ENCODE peak calls at places on chromosomes 16 and 17, in eight cellular contexts. One of them, this sample, is unnamed.

GRCh38 chr17:57484081-57484666 is 227.9 kb downstream of the MSI2 start:
- DNase-seq in ascending aorta: no peak
- DNase-seq in cardiac fibroblast: no peak
- DNase-seq in BJ: no peak
- DNase-seq in HFFc6: peak
- DNase-seq in AG04449: peak
- DNase-seq in GM10248: no peak
- DNase-seq in osteocyte: no peak
- DNase-seq in this sample: no peak

GRCh38 chr17:17837966-17838962 is 1.5 kb upstream of the SREBF1 start:
- DNase-seq in ascending aorta: no peak
- DNase-seq in cardiac fibroblast: peak
- DNase-seq in BJ: no peak
- DNase-seq in HFFc6: peak
- DNase-seq in AG04449: no peak
- DNase-seq in GM10248: no peak
- DNase-seq in osteocyte: peak
- DNase-seq in this sample: no peak

GRCh38 chr17:8412089-8412488 is 14.5 kb upstream of the RNF222 start:
- DNase-seq in ascending aorta: no peak
- DNase-seq in cardiac fibroblast: no peak
- DNase-seq in BJ: no peak
- DNase-seq in HFFc6: no peak
- DNase-seq in AG04449: no peak
- DNase-seq in GM10248: no peak
- DNase-seq in osteocyte: no peak
- DNase-seq in this sample: no peak

GRCh38 chr16:79182618-79183017 is 417.9 kb downstream of the MAF start:
- DNase-seq in ascending aorta: no peak
- DNase-seq in cardiac fibroblast: no peak
- DNase-seq in BJ: peak
- DNase-seq in HFFc6: no peak
- DNase-seq in AG04449: no peak
- DNase-seq in GM10248: no peak
- DNase-seq in osteocyte: no peak
- DNase-seq in this sample: no peak

GRCh38 chr17:31888124-31888523 is 13.4 kb downstream of the UTP6 start:
- DNase-seq in ascending aorta: no peak
- DNase-seq in cardiac fibroblast: no peak
- DNase-seq in BJ: no peak
- DNase-seq in HFFc6: no peak
- DNase-seq in AG04449: no peak
- DNase-seq in GM10248: peak
- DNase-seq in osteocyte: no peak
- DNase-seq in this sample: no peak

GRCh38 chr17:9898812-9899211 is 6.3 kb downstream of the RCVRN start:
- DNase-seq in ascending aorta: no peak
- DNase-seq in cardiac fibroblast: no peak
- DNase-seq in BJ: no peak
- DNase-seq in HFFc6: no peak
- DNase-seq in AG04449: no peak
- DNase-seq in GM10248: no peak
- DNase-seq in osteocyte: no peak
- DNase-seq in this sample: no peak

GRCh38 chr17:27466748-27467375 is 10.6 kb downstream of the KSR1 start:
- DNase-seq in ascending aorta: no peak
- DNase-seq in cardiac fibroblast: no peak
- DNase-seq in BJ: no peak
- DNase-seq in HFFc6: no peak
- DNase-seq in AG04449: no peak
- DNase-seq in GM10248: peak
- DNase-seq in osteocyte: no peak
- DNase-seq in this sample: peak

GRCh38 chr17:74512041-74512440 is 19.2 kb downstream of the CD300LB start:
- DNase-seq in ascending aorta: no peak
- DNase-seq in cardiac fibroblast: peak
- DNase-seq in BJ: no peak
- DNase-seq in HFFc6: no peak
- DNase-seq in AG04449: no peak
- DNase-seq in GM10248: no peak
- DNase-seq in osteocyte: peak
- DNase-seq in this sample: no peak

GRCh38 chr17:73122953-73123605 is 30.6 kb upstream of the SLC39A11 start:
- DNase-seq in ascending aorta: no peak
- DNase-seq in cardiac fibroblast: no peak
- DNase-seq in BJ: no peak
- DNase-seq in HFFc6: no peak
- DNase-seq in AG04449: no peak
- DNase-seq in GM10248: no peak
- DNase-seq in osteocyte: no peak
- DNase-seq in this sample: no peak

GRCh38 chr16:51556694-51557327 is 405.7 kb upstream of the SALL1 start:
- DNase-seq in ascending aorta: no peak
- DNase-seq in cardiac fibroblast: peak
- DNase-seq in BJ: peak
- DNase-seq in HFFc6: peak
- DNase-seq in AG04449: peak
- DNase-seq in GM10248: no peak
- DNase-seq in osteocyte: no peak
- DNase-seq in this sample: no peak

GRCh38 chr17:40168262-40168832 is 8.9 kb upstream of the RAPGEFL1 start:
- DNase-seq in ascending aorta: no peak
- DNase-seq in cardiac fibroblast: peak
- DNase-seq in BJ: no peak
- DNase-seq in HFFc6: peak
- DNase-seq in AG04449: peak
- DNase-seq in GM10248: peak
- DNase-seq in osteocyte: no peak
- DNase-seq in this sample: peak

GRCh38 chr16:6209355-6209930 is 1111.8 kb upstream of the EEF2KMT start:
- DNase-seq in ascending aorta: no peak
- DNase-seq in cardiac fibroblast: no peak
- DNase-seq in BJ: no peak
- DNase-seq in HFFc6: no peak
- DNase-seq in AG04449: no peak
- DNase-seq in GM10248: no peak
- DNase-seq in osteocyte: no peak
- DNase-seq in this sample: no peak

GRCh38 chr17:74213897-74214386 is 571 bp downstream of the TTYH2 start:
- DNase-seq in ascending aorta: no peak
- DNase-seq in cardiac fibroblast: no peak
- DNase-seq in BJ: no peak
- DNase-seq in HFFc6: no peak
- DNase-seq in AG04449: no peak
- DNase-seq in GM10248: no peak
- DNase-seq in osteocyte: no peak
- DNase-seq in this sample: no peak

GRCh38 chr16:57469917-57470470 is 7.5 kb downstream of the POLR2C start:
- DNase-seq in ascending aorta: no peak
- DNase-seq in cardiac fibroblast: no peak
- DNase-seq in BJ: no peak
- DNase-seq in HFFc6: no peak
- DNase-seq in AG04449: no peak
- DNase-seq in GM10248: no peak
- DNase-seq in osteocyte: no peak
- DNase-seq in this sample: no peak

GRCh38 chr17:28745052-28745776 is 1.4 kb downstream of the TRAF4 start:
- DNase-seq in ascending aorta: no peak
- DNase-seq in cardiac fibroblast: peak
- DNase-seq in BJ: no peak
- DNase-seq in HFFc6: no peak
- DNase-seq in AG04449: no peak
- DNase-seq in GM10248: no peak
- DNase-seq in osteocyte: peak
- DNase-seq in this sample: no peak

GRCh38 chr17:57442914-57443571 is 186.7 kb downstream of the MSI2 start:
- DNase-seq in ascending aorta: peak
- DNase-seq in cardiac fibroblast: peak
- DNase-seq in BJ: no peak
- DNase-seq in HFFc6: no peak
- DNase-seq in AG04449: no peak
- DNase-seq in GM10248: no peak
- DNase-seq in osteocyte: no peak
- DNase-seq in this sample: no peak

GRCh38 chr17:17748604-17749003 is 67.3 kb downstream of the RAI1 start:
- DNase-seq in ascending aorta: no peak
- DNase-seq in cardiac fibroblast: no peak
- DNase-seq in BJ: no peak
- DNase-seq in HFFc6: no peak
- DNase-seq in AG04449: no peak
- DNase-seq in GM10248: no peak
- DNase-seq in osteocyte: no peak
- DNase-seq in this sample: no peak

GRCh38 chr17:62062313-62062712 is 2.8 kb downstream of the MED13 start:
- DNase-seq in ascending aorta: no peak
- DNase-seq in cardiac fibroblast: peak
- DNase-seq in BJ: no peak
- DNase-seq in HFFc6: peak
- DNase-seq in AG04449: no peak
- DNase-seq in GM10248: no peak
- DNase-seq in osteocyte: no peak
- DNase-seq in this sample: no peak

GRCh38 chr17:72926171-72926570 is 166.3 kb downstream of the SLC39A11 start:
- DNase-seq in ascending aorta: no peak
- DNase-seq in cardiac fibroblast: peak
- DNase-seq in BJ: no peak
- DNase-seq in HFFc6: peak
- DNase-seq in AG04449: no peak
- DNase-seq in GM10248: no peak
- DNase-seq in osteocyte: no peak
- DNase-seq in this sample: no peak

GRCh38 chr16:35506018-35506897 is 2046.8 kb downstream of the TP53TG3F start:
- DNase-seq in ascending aorta: no peak
- DNase-seq in cardiac fibroblast: no peak
- DNase-seq in BJ: no peak
- DNase-seq in HFFc6: no peak
- DNase-seq in AG04449: no peak
- DNase-seq in GM10248: no peak
- DNase-seq in osteocyte: no peak
- DNase-seq in this sample: no peak

GRCh38 chr16:12573730-12574383 is 229.8 kb downstream of the CPPED1 start:
- DNase-seq in ascending aorta: no peak
- DNase-seq in cardiac fibroblast: peak
- DNase-seq in BJ: no peak
- DNase-seq in HFFc6: no peak
- DNase-seq in AG04449: no peak
- DNase-seq in GM10248: peak
- DNase-seq in osteocyte: no peak
- DNase-seq in this sample: no peak

GRCh38 chr16:49608095-49608494 is 234.5 kb downstream of the C16orf78 start:
- DNase-seq in ascending aorta: no peak
- DNase-seq in cardiac fibroblast: no peak
- DNase-seq in BJ: no peak
- DNase-seq in HFFc6: no peak
- DNase-seq in AG04449: no peak
- DNase-seq in GM10248: no peak
- DNase-seq in osteocyte: no peak
- DNase-seq in this sample: no peak

GRCh38 chr16:86732621-86733297 is 154.4 kb downstream of the FOXL1 start:
- DNase-seq in ascending aorta: no peak
- DNase-seq in cardiac fibroblast: no peak
- DNase-seq in BJ: no peak
- DNase-seq in HFFc6: peak
- DNase-seq in AG04449: no peak
- DNase-seq in GM10248: no peak
- DNase-seq in osteocyte: no peak
- DNase-seq in this sample: no peak

GRCh38 chr17:67200727-67201301 is 44.2 kb downstream of the HELZ start:
- DNase-seq in ascending aorta: no peak
- DNase-seq in cardiac fibroblast: peak
- DNase-seq in BJ: no peak
- DNase-seq in HFFc6: no peak
- DNase-seq in AG04449: no peak
- DNase-seq in GM10248: no peak
- DNase-seq in osteocyte: no peak
- DNase-seq in this sample: no peak

GRCh38 chr16:46801428-46802049 is 29.4 kb downstream of the C16orf87 start:
- DNase-seq in ascending aorta: no peak
- DNase-seq in cardiac fibroblast: peak
- DNase-seq in BJ: no peak
- DNase-seq in HFFc6: peak
- DNase-seq in AG04449: no peak
- DNase-seq in GM10248: no peak
- DNase-seq in osteocyte: no peak
- DNase-seq in this sample: no peak

DNA sequence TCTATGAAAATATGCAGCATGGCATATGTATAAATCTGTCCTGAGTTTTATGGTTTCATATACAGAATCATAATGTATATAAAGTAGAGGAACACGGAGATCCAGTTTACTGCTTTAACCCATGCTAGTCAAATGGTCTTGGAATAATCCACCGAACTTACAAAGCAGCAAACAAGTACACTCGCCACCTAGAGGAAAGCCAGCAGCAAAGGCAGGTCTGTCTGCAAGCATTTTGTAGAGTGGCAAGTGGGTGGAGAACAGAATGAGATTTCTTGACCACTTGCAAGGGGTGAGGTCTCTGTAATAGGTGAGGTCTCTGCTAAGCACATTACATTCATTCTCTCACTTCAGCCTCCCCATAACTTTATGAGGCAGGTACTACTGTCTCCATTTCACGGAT is 308.3 kb downstream of the CA10 start:
- DNase-seq in ascending aorta: no peak
- DNase-seq in cardiac fibroblast: no peak
- DNase-seq in BJ: no peak
- DNase-seq in HFFc6: no peak
- DNase-seq in AG04449: no peak
- DNase-seq in GM10248: no peak
- DNase-seq in osteocyte: no peak
- DNase-seq in this sample: no peak
- TF ChIP-seq CTCF in ascending aorta: no peak
- TF ChIP-seq CTCF in cardiac fibroblast: no peak
- TF ChIP-seq CTCF in BJ: no peak
- TF ChIP-seq CTCF in HFFc6: no peak
- TF ChIP-seq CTCF in AG04449: no peak
- TF ChIP-seq CTCF in GM10248: no peak
- TF ChIP-seq CTCF in osteocyte: no peak
- TF ChIP-seq CTCF in this sample: peak

GRCh38 chr17:81097134-81097942 is 62.4 kb downstream of the BAIAP2 start:
- DNase-seq in ascending aorta: peak
- DNase-seq in cardiac fibroblast: peak
- DNase-seq in BJ: peak
- DNase-seq in HFFc6: peak
- DNase-seq in AG04449: no peak
- DNase-seq in GM10248: peak
- DNase-seq in osteocyte: peak
- DNase-seq in this sample: no peak
- TF ChIP-seq CTCF in ascending aorta: peak
- TF ChIP-seq CTCF in cardiac fibroblast: peak
- TF ChIP-seq CTCF in BJ: peak
- TF ChIP-seq CTCF in HFFc6: peak
- TF ChIP-seq CTCF in AG04449: peak
- TF ChIP-seq CTCF in GM10248: peak
- TF ChIP-seq CTCF in osteocyte: peak
- TF ChIP-seq CTCF in this sample: peak

GRCh38 chr17:45270828-45271418 is 9.0 kb upstream of the SPATA32 start:
- DNase-seq in ascending aorta: no peak
- DNase-seq in cardiac fibroblast: no peak
- DNase-seq in BJ: no peak
- DNase-seq in HFFc6: no peak
- DNase-seq in AG04449: no peak
- DNase-seq in GM10248: no peak
- DNase-seq in osteocyte: no peak
- DNase-seq in this sample: no peak
- TF ChIP-seq CTCF in ascending aorta: peak
- TF ChIP-seq CTCF in cardiac fibroblast: peak
- TF ChIP-seq CTCF in BJ: peak
- TF ChIP-seq CTCF in HFFc6: peak
- TF ChIP-seq CTCF in AG04449: peak
- TF ChIP-seq CTCF in GM10248: peak
- TF ChIP-seq CTCF in osteocyte: peak
- TF ChIP-seq CTCF in this sample: peak

GRCh38 chr17:78174870-78175642 is 6.7 kb downstream of the SYNGR2 start:
- DNase-seq in ascending aorta: no peak
- DNase-seq in cardiac fibroblast: no peak
- DNase-seq in BJ: no peak
- DNase-seq in HFFc6: no peak
- DNase-seq in AG04449: no peak
- DNase-seq in GM10248: no peak
- DNase-seq in osteocyte: no peak
- DNase-seq in this sample: no peak
- TF ChIP-seq CTCF in ascending aorta: no peak
- TF ChIP-seq CTCF in cardiac fibroblast: no peak
- TF ChIP-seq CTCF in BJ: no peak
- TF ChIP-seq CTCF in HFFc6: peak
- TF ChIP-seq CTCF in AG04449: no peak
- TF ChIP-seq CTCF in GM10248: peak
- TF ChIP-seq CTCF in osteocyte: no peak
- TF ChIP-seq CTCF in this sample: no peak

This sample was measured in GM12864.